ENCODE peak calls at places on chromosomes 7 and 10, in six cellular contexts. C, N, V, K, G and J are unnamed samples.

GRCh38 chr10:103226011-103226410 is 19.7 kb upstream of the RPEL1 start:
- DNase-seq in C (no peak), N (no peak), K (no peak), V (no peak), G (no peak), J (no peak)

GRCh38 chr7:38465946-38466345 is 165.2 kb downstream of the AMPH start:
- DNase-seq in C (no peak), G (no peak), K (no peak), V (peak; percentile 47), N (no peak), J (no peak)

GRCh38 chr7:36315309-36315948 is 74.2 kb upstream of the ANLN start:
- DNase-seq in K (no peak), N (no peak), V (no peak), G (no peak), C (peak; percentile 34), J (no peak)

GRCh38 chr7:66741706-66742053 is 1.1 kb downstream of the RABGEF1 start:
- DNase-seq in K (no peak), G (no peak), C (peak; percentile 51), V (peak; percentile 36), N (no peak), J (no peak)

GRCh38 chr7:149125189-149125863 is 798 bp downstream of the ZNF425 start:
- DNase-seq in G (no peak), C (no peak), V (no peak), K (no peak), N (no peak), J (no peak)

GRCh38 chr10:132518572-132519381 is 18.8 kb upstream of the INPP5A start:
- DNase-seq in K (no peak), G (no peak), V (no peak), N (no peak), C (peak; percentile 98), J (no peak)

GRCh38 chr7:31065021-31065593 is 13.0 kb downstream of the ADCYAP1R1 start:
- DNase-seq in N (no peak), C (no peak), G (no peak), K (no peak), V (no peak), J (no peak)

GRCh38 chr7:1040790-1041189 is 3.6 kb upstream of the GPR146 start:
- DNase-seq in K (no peak), V (peak; percentile 67), N (no peak), G (no peak), C (no peak), J (no peak)

GRCh38 chr10:32104181-32104580 is 48.0 kb upstream of the KIF5B start:
- DNase-seq in G (no peak), N (no peak), K (no peak), V (no peak), C (no peak), J (no peak)

GRCh38 chr10:76553700-76554470 is 1083.7 kb downstream of the KCNMA1 start:
- DNase-seq in G (no peak), K (no peak), C (no peak), V (no peak), N (no peak), J (no peak)

GRCh38 chr7:75650671-75651070 is 88.1 kb downstream of the HIP1 start:
- DNase-seq in C (peak; percentile 50), N (peak; percentile 30), K (no peak), G (no peak), V (no peak), J (no peak)

GRCh38 chr7:100476903-100477870 is 1.8 kb downstream of the TSC22D4 start:
- DNase-seq in C (no peak), V (no peak), N (no peak), G (no peak), K (no peak), J (no peak)

GRCh38 chr10:23581906-23582305 is 143.0 kb downstream of the OTUD1 start:
- DNase-seq in C (no peak), G (no peak), V (no peak), N (no peak), K (no peak), J (no peak)

GRCh38 chr10:108877130-108877529 is 1046.2 kb downstream of the XPNPEP1 start:
- DNase-seq in G (no peak), V (peak; percentile 7), N (no peak), K (no peak), C (no peak), J (no peak)

GRCh38 chr7:102393467-102393866 is 2.7 kb upstream of the PRKRIP1 start:
- DNase-seq in K (no peak), V (peak; percentile 20), C (no peak), G (no peak), N (no peak), J (no peak)

GRCh38 chr7:55623617-55624016 is 51.3 kb upstream of the VOPP1 start:
- DNase-seq in V (no peak), N (no peak), C (no peak), K (no peak), G (no peak), J (no peak)

GRCh38 chr7:151157645-151158329 is 9.7 kb downstream of the GBX1 start:
- DNase-seq in C (no peak), N (no peak), V (peak; percentile 30), G (no peak), K (no peak), J (no peak)

GRCh38 chr10:129079705-129080104 is 387.3 kb upstream of the MGMT start:
- DNase-seq in N (no peak), C (no peak), G (no peak), K (no peak), V (no peak), J (no peak)